ENCODE peak calls at places on chromosome 2, in seven cellular contexts. W is prostate gland; I is CD8-positive, alpha-beta T cell; S is heart left ventricle; J is spleen; E is PC-9; D is cardiac muscle cell. K is an unnamed sample.

GRCh38 chr2:128681351-128681906 is 362.8 kb upstream of the HS6ST1 start:
- DNase-seq in D (no peak), W (no peak), E (no peak), J (no peak), I (no peak), S (no peak), K (peak; percentile 50)

GRCh38 chr2:131023758-131024157 is 69.5 kb downstream of the FAM168B start:
- DNase-seq in D (no peak), I (no peak), E (no peak), S (no peak), W (no peak), J (no peak), K (peak; percentile 74)

GRCh38 chr2:120969613-120970355 is 234.1 kb downstream of the GLI2 start:
- DNase-seq in S (no peak), I (no peak), D (no peak), E (no peak), W (no peak), J (no peak), K (no peak)

GRCh38 chr2:175955168-175955567 is 46.9 kb downstream of the LNPK start:
- DNase-seq in S (no peak), W (no peak), I (no peak), E (no peak), D (no peak), J (no peak), K (no peak)

GRCh38 chr2:14761118-14761517 is 128.6 kb downstream of the LRATD1 start:
- DNase-seq in J (no peak), S (no peak), E (no peak), W (no peak), I (no peak), D (no peak), K (peak; percentile 45)

GRCh38 chr2:58939388-58939787 is 698.3 kb upstream of the FANCL start:
- DNase-seq in J (no peak), I (no peak), S (no peak), E (no peak), W (no peak), D (no peak), K (no peak)

GRCh38 chr2:85656468-85656867 is 11.5 kb downstream of the SFTPB start:
- DNase-seq in J (no peak), S (no peak), D (no peak), I (no peak), E (no peak), W (no peak), K (no peak)

GRCh38 chr2:73766349-73766748 is 13.6 kb downstream of the DUSP11 start:
- DNase-seq in J (no peak), D (no peak), W (no peak), S (no peak), I (no peak), E (no peak), K (no peak)

GRCh38 chr2:182636694-182637093 is 79.4 kb upstream of the DNAJC10 start:
- DNase-seq in W (no peak), I (no peak), S (no peak), D (no peak), J (no peak), E (peak; percentile 30), K (no peak)

GRCh38 chr2:23691576-23691975 is 235.3 kb downstream of the ATAD2B start:
- DNase-seq in W (no peak), D (no peak), I (no peak), E (no peak), J (peak; percentile 68), S (no peak), K (no peak)

GRCh38 chr2:27954771-27955384 is 64.3 kb downstream of the BABAM2 start:
- DNase-seq in D (peak; percentile 99), E (peak; percentile 96), W (peak; percentile 31), I (peak; percentile 41), S (peak; percentile 47), J (no peak), K (peak; percentile 94)

GRCh38 chr2:68737717-68738116 is 3.1 kb downstream of the ARHGAP25 start:
- DNase-seq in S (no peak), W (no peak), D (peak; percentile 11), J (no peak), E (no peak), I (peak; percentile 34), K (peak; percentile 87)

GRCh38 chr2:96864343-96865091 is 5.4 kb downstream of the SEMA4C start:
- DNase-seq in D (no peak), I (peak; percentile 20), S (no peak), J (peak; percentile 78), E (no peak), W (no peak), K (no peak)

GRCh38 chr2:156784034-156784433 is 347.9 kb downstream of the GPD2 start:
- DNase-seq in W (no peak), D (no peak), I (no peak), S (no peak), E (no peak), J (no peak), K (no peak)

GRCh38 chr2:100877555-100877954 is 57.6 kb downstream of the NPAS2 start:
- DNase-seq in J (no peak), S (no peak), I (no peak), D (peak; percentile 82), E (no peak), W (no peak), K (no peak)

GRCh38 chr2:38653715-38654494 is 12.0 kb upstream of the GALM start:
- DNase-seq in E (no peak), D (no peak), S (no peak), J (no peak), W (no peak), I (peak; percentile 44), K (no peak)

GRCh38 chr2:1489486-1489885 is 76.2 kb downstream of the TPO start:
- DNase-seq in W (no peak), S (no peak), J (peak; percentile 39), D (no peak), E (no peak), I (no peak), K (no peak)

GRCh38 chr2:45169339-45170190 is 160.3 kb upstream of the SIX2 start:
- DNase-seq in D (peak; percentile 52), I (no peak), J (no peak), E (no peak), W (no peak), S (no peak), K (no peak)

GRCh38 chr2:204650611-204651010 is 105.3 kb downstream of the PARD3B start:
- DNase-seq in J (no peak), I (no peak), E (no peak), W (no peak), S (no peak), D (no peak), K (no peak)

GRCh38 chr2:130882111-130882510 is 45.4 kb downstream of the ARHGEF4 start:
- DNase-seq in I (no peak), W (no peak), D (no peak), J (no peak), E (peak; percentile 46), S (no peak), K (no peak)

DNA sequence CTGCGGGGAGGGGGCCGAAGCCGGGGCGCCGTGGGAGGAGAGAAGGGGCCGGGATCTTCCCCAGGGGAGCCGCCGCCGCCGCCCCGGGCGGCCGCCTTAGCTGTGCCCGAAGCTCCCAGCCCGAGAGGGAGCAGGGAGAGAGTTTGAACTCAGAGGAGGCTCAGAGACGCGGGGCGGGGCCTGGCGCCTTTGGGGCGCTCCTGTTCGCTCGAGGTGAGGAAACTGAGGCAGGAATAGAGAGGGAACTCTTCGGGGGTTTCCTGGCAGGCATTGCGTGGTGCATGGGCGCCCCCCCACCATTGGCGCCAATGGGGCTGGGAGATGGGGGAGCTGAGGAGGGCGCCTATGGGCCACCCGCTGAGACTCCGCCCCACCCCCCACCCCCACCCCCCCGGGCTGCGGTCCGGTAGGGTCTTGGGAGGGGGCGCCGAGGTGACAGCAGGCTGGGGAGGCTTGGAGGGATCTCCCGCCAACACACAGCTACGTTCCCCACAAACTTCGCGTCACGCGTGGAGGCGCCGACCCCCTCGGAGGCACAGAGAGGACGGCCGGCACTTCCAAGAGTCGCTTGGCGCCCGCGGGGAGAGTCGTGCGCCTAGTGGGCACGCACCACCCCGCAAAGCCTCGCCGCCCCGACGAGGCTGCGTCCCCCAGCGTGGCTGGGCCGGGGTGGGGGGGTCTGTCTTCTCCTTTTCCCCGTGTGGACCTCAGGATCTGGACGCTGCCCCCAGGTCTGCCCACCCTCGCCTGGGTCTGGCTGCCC is 680 bp downstream of the CTDSP1 start:
- DNase-seq in E (no peak), S (peak; percentile 60), W (no peak), D (peak; percentile 32), J (peak; percentile 91), I (peak; percentile 52), K (no peak)
- H3K27ac ChIP-seq in E (peak overlapping the region; percentile 67), S (peak overlapping the region; percentile 99), W (peak overlapping the region; percentile 100), D (peak overlapping the region; percentile 99), J (peak overlapping the region; percentile 99), I (peak overlapping the region; percentile 56), K (peak overlapping the region; percentile 98)

DNA sequence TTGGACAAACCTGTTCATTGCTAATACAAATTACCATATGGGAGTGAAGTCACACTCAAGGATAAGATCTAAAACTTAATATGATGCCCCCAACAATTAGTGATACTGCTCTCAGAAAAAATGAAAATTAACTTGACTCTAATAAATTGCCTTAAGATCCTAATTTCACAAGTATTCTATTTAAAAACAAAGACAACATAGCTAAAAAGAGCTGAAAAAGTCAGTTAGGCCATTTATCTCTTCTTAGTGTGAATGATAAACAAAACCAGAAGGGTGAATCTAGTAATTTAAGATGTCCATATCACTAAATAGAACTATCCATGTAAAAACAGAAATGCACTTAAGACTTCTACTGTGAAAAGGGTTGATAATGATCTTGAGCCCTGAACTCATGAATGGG is 53.4 kb downstream of the FN1 start:
- DNase-seq in S (no peak), D (no peak), J (no peak), I (no peak), W (no peak), E (no peak), K (no peak)
- H3K36me3 ChIP-seq in S (peaks cover 100% of the 10 kb centered on the region), D (peaks cover 49% of the 10 kb centered on the region), J (no peaks in the 10 kb centered on the region), I (no peaks in the 10 kb centered on the region), W (no peaks in the 10 kb centered on the region), E (no peaks in the 10 kb centered on the region), K (peaks cover 100% of the 10 kb centered on the region)

DNA sequence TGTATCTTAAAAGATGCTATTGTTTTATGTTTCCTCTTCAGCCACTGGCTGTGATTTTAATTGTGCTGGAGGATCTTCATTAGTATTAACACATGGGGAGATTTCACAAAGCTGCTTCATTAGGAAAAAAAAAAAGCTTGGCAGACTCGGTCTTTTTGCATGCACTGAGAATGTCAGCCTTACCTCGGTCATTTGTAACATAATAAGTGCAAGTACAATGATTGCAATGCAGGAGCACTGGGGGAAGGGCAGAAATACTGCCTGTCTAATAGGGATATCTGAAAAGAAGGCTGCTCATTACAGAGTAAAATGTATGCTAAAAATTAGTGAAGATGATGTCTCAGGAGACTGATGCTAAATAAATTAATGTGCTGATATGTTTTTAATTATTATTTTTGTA is 1.3 kb upstream of the BAZ2B start:
- DNase-seq in J (no peak), D (peak; percentile 61), I (no peak), W (peak; percentile 20), S (no peak), E (no peak), K (no peak)
- H3K27ac ChIP-seq in J (no peak overlapping the region), D (peak overlapping the region; percentile 99), I (no peak overlapping the region), W (no peak overlapping the region), S (no peak overlapping the region), E (no peak overlapping the region), K (peak overlapping the region; percentile 97)

GRCh38 chr2:105037572-105038382 is at the start of gene MRPS9:
- DNase-seq in S (peak; percentile 98), D (peak; percentile 98), I (peak; percentile 98), W (peak; percentile 98), J (peak; percentile 99), E (peak; percentile 93), K (peak; percentile 99)

GRCh38 chr2:105039559-105039958 is 1.7 kb downstream of the MRPS9 start:
- DNase-seq in D (no peak), S (no peak), J (no peak), I (no peak), W (no peak), E (no peak), K (no peak)

GRCh38 chr2:105038383-105039061 is 653 bp downstream of the MRPS9 start:
- DNase-seq in S (peak; percentile 7), E (no peak), W (peak; percentile 7), D (no peak), J (no peak), I (no peak), K (no peak)

GRCh38 chr2:105042189-105042588 is 4.3 kb downstream of the MRPS9 start:
- DNase-seq in W (no peak), D (no peak), J (no peak), S (no peak), E (no peak), I (no peak), K (no peak)
- H3K36me3 ChIP-seq in W (no peaks in the 10 kb centered on the region), D (no peaks in the 10 kb centered on the region), J (no peaks in the 10 kb centered on the region), S (peaks cover 4% of the 10 kb centered on the region), E (no peaks in the 10 kb centered on the region), I (no peaks in the 10 kb centered on the region), K (no peaks in the 10 kb centered on the region)

K was measured in esophagus muscularis mucosa.